ENCODE peak calls at places on chromosomes 12 and 14, in four cellular contexts. X is adrenal gland, O is lung, D is astrocyte of the spinal cord. N is an unnamed sample.

GRCh38 chr12:117892441-117892840 is 76.3 kb downstream of the KSR2 start:
- DNase-seq in X (no peak), O (no peak), D (no peak), N (no peak)

GRCh38 chr14:80536456-80536855 is 325.2 kb upstream of the DIO2 start:
- DNase-seq in X (no peak), O (no peak), D (no peak), N (no peak)

GRCh38 chr12:91143241-91143640 is 31.9 kb upstream of the LUM start:
- DNase-seq in X (no peak), O (no peak), D (no peak), N (no peak)

GRCh38 chr14:87901196-87901595 is 91.8 kb downstream of the GALC start:
- DNase-seq in X (peak; percentile 13), O (no peak), D (no peak), N (no peak)

GRCh38 chr14:29846339-29847129 is 81.1 kb downstream of the PRKD1 start:
- DNase-seq in X (no peak), O (no peak), D (no peak), N (no peak)

GRCh38 chr12:46771268-46771837 is 54.4 kb downstream of the SLC38A4 start:
- DNase-seq in X (no peak), O (no peak), D (peak; percentile 40), N (peak; percentile 53)

GRCh38 chr14:99040047-99040446 is 231.9 kb downstream of the BCL11B start:
- DNase-seq in X (no peak), O (no peak), D (no peak), N (no peak)

GRCh38 chr14:104754213-104754851 is 1.4 kb downstream of the SIVA1 start:
- DNase-seq in X (no peak), O (no peak), D (no peak), N (no peak)

GRCh38 chr14:101956179-101956885 is 8.0 kb upstream of the DYNC1H1 start:
- DNase-seq in X (no peak), O (no peak), D (no peak), N (no peak)

GRCh38 chr14:105138551-105139111 is 29.9 kb downstream of the JAG2 start:
- DNase-seq in X (no peak), O (no peak), D (no peak), N (no peak)

GRCh38 chr12:84924956-84925355 is 12.4 kb upstream of the SLC6A15 start:
- DNase-seq in X (no peak), O (no peak), D (peak; percentile 31), N (peak; percentile 74)

GRCh38 chr14:91398707-91399106 is 18.9 kb downstream of the CCDC88C start:
- DNase-seq in X (no peak), O (no peak), D (no peak), N (no peak)

GRCh38 chr14:91395998-91396660 is 21.5 kb downstream of the CCDC88C start:
- DNase-seq in X (no peak), O (no peak), D (no peak), N (peak; percentile 40)

GRCh38 chr14:91398192-91398591 is 19.4 kb downstream of the CCDC88C start:
- DNase-seq in X (no peak), O (no peak), D (no peak), N (no peak)

GRCh38 chr14:91395466-91395865 is 22.2 kb downstream of the CCDC88C start:
- DNase-seq in X (no peak), O (no peak), D (no peak), N (no peak)

GRCh38 chr14:91396959-91397815 is 20.4 kb downstream of the CCDC88C start:
- DNase-seq in X (no peak), O (peak; percentile 54), D (no peak), N (no peak)
- H3K4me3 ChIP-seq in X (no peak overlapping the region), O (no peak overlapping the region), D (no peak overlapping the region), N (no peak overlapping the region)

GRCh38 chr12:68334136-68334535 is 2.0 kb upstream of the MDM1 start:
- DNase-seq in X (no peak), O (no peak), D (no peak), N (no peak)
- TF ChIP-seq CTCF in X (no peak), O (no peak), D (peak; percentile 13), N (no peak)

GRCh38 chr14:78325911-78326310 is 155.7 kb downstream of the NRXN3 start:
- DNase-seq in X (no peak), O (no peak), D (no peak), N (no peak)
- H3K4me3 ChIP-seq in X (no peak overlapping the region), O (no peak overlapping the region), D (no peak overlapping the region), N (no peak overlapping the region)

GRCh38 chr12:122834229-122834920 is 882 bp upstream of the HIP1R start:
- DNase-seq in X (peak; percentile 64), O (no peak), D (peak; percentile 56), N (no peak)

GRCh38 chr12:122837306-122838265 is 2.3 kb downstream of the HIP1R start:
- DNase-seq in X (no peak), O (no peak), D (no peak), N (no peak)

GRCh38 chr12:122834921-122835692 is at the start of gene HIP1R:
- DNase-seq in X (peak; percentile 62), O (no peak), D (peak; percentile 48), N (peak; percentile 69)

GRCh38 chr12:122836027-122836921 is 1.0 kb downstream of the HIP1R start:
- DNase-seq in X (peak; percentile 66), O (no peak), D (no peak), N (no peak)

DNA sequence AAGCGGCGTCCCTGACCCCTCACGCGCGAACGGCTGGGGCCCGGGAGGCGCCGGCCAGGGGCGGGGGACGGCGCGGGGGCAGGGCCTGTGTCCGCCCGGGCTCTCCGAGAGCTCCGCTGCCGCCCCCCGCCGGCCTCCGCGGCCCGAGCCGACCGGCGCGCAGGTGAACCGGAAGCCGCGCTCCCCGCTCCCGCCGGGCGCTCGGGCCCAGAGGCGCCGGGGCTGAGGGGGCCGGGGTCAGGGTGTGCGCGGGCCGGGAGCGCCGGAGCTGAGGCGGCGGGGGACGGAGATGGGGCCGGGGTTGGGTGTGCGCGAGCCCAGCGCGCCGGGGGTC is 403 bp downstream of the HIP1R start:
- DNase-seq in X (no peak), O (no peak), D (no peak), N (peak; percentile 58)
- TF ChIP-seq CTCF in X (no peak), O (no peak), D (no peak), N (no peak)

GRCh38 chr14:75431827-75432226 is 4.0 kb downstream of the JDP2 start:
- DNase-seq in X (no peak), O (no peak), D (no peak), N (no peak)

GRCh38 chr14:75432406-75432805 is 4.6 kb downstream of the JDP2 start:
- DNase-seq in X (no peak), O (no peak), D (no peak), N (no peak)

GRCh38 chr14:75430106-75430505 is 2.3 kb downstream of the JDP2 start:
- DNase-seq in X (no peak), O (peak; percentile 61), D (no peak), N (peak; percentile 71)

GRCh38 chr14:75430526-75430925 is 2.7 kb downstream of the JDP2 start:
- DNase-seq in X (no peak), O (no peak), D (no peak), N (peak; percentile 50)

DNA sequence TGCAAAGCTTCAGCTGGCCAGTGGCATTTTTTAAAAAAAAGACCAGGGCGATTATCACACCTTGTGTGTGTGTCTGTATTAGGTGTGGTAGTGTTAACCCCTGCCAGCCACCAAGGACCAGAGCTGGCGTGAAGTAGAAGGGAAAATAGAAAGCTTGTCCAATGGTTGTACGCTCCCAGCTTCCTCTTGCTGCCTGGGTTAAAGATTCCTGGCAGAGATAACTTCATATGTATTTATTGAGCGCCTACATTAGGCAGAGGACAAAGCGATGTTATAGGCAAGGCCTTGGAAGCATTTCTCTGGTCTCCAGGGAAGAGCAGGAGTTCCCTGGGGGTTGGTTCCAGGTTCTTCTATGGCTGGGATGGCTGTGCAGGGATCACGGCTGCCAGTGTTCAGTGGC is 3.2 kb downstream of the JDP2 start:
- DNase-seq in X (no peak), O (no peak), D (no peak), N (no peak)
- H3K4me3 ChIP-seq in X (peak overlapping the region; percentile 79), O (no peak overlapping the region), D (no peak overlapping the region), N (no peak overlapping the region)

GRCh38 chr12:3213171-3213570 is 136.0 kb downstream of the TSPAN9 start:
- DNase-seq in X (no peak), O (no peak), D (no peak), N (no peak)

GRCh38 chr12:3216097-3216496 is 138.9 kb downstream of the TSPAN9 start:
- DNase-seq in X (no peak), O (no peak), D (no peak), N (peak; percentile 56)

GRCh38 chr12:3215410-3215975 is 138.3 kb downstream of the TSPAN9 start:
- DNase-seq in X (no peak), O (no peak), D (no peak), N (no peak)

GRCh38 chr12:3213768-3214167 is 136.6 kb downstream of the TSPAN9 start:
- DNase-seq in X (no peak), O (no peak), D (no peak), N (no peak)

GRCh38 chr12:3214508-3215365 is 137.6 kb downstream of the TSPAN9 start:
- DNase-seq in X (no peak), O (no peak), D (no peak), N (no peak)
- TF ChIP-seq CTCF in X (no peak), O (no peak), D (no peak), N (no peak)

DNA sequence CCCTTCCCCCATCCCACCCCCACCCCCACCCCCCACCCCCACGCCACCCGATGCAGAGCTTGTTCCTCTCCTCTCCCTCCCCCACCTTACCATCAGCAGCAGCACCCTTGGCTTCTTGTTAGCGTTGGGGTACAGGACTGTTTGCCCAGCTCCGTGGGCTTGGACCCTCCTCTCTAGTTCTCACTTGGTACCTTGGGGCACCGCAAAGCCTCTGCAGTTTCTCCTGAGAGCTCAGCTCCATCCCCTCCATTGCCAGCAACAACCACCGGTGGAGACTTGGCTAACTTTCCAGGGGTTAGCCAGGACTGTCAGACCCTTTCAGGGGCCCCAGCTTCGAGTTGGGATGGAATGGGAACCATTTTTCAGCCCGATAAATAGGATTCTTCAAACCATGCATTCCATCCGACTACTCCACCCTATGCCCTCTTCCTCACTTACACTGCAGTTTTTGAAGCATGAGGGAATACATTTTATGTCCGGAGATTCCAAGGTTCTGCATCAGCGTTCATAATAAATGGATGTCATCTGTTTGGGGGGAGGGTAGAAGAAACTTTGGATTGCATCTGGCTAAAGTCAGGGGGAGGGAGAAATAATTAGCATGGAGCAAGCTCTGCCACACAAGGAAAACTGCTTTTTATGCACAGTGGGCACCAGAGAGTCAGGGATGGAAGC is 1.1 kb downstream of the SCN8A start:
- DNase-seq in X (peak; percentile 7), O (no peak), D (peak; percentile 16), N (peak; percentile 95)
- H3K4me3 ChIP-seq in X (no peak overlapping the region), O (no peak overlapping the region), D (peak overlapping the region; percentile 20), N (peak overlapping the region; percentile 84)

GRCh38 chr12:52796429-52796794 is 495 bp upstream of the KRT3 start:
- DNase-seq in X (no peak), O (no peak), D (no peak), N (no peak)
- TF ChIP-seq CTCF in X (no peak), O (no peak), D (no peak), N (no peak)